ENCODE peak calls at places on chromosomes 11 and 22, in seven cellular contexts. One of them, this sample, is unnamed.

GRCh38 chr11:20013346-20014066 is 146.8 kb downstream of the DBX1 start:
- DNase-seq in lung: no peak
- DNase-seq in AG10803: no peak
- DNase-seq in fibroblast of the aortic adventitia: peak
- DNase-seq in AG04450: no peak
- DNase-seq in PC-9: peak
- DNase-seq in GM12865: no peak
- DNase-seq in this sample: no peak

GRCh38 chr11:62713343-62713742 is 5.9 kb downstream of the GNG3 start:
- DNase-seq in lung: peak
- DNase-seq in fibroblast of the aortic adventitia: no peak
- DNase-seq in PC-9: peak
- DNase-seq in AG04450: no peak
- DNase-seq in GM12865: no peak
- DNase-seq in AG10803: no peak
- DNase-seq in this sample: no peak

GRCh38 chr11:128521697-128522062 is 65.7 kb downstream of the ETS1 start:
- DNase-seq in AG04450: no peak
- DNase-seq in GM12865: peak
- DNase-seq in fibroblast of the aortic adventitia: peak
- DNase-seq in AG10803: no peak
- DNase-seq in PC-9: no peak
- DNase-seq in lung: peak
- DNase-seq in this sample: no peak

GRCh38 chr11:61028135-61028729 is 56.8 kb downstream of the CD6 start:
- DNase-seq in PC-9: no peak
- DNase-seq in fibroblast of the aortic adventitia: no peak
- DNase-seq in lung: no peak
- DNase-seq in GM12865: peak
- DNase-seq in AG10803: no peak
- DNase-seq in AG04450: no peak
- DNase-seq in this sample: no peak

GRCh38 chr11:23674866-23675265 is 814.6 kb upstream of the CCDC179 start:
- DNase-seq in AG10803: no peak
- DNase-seq in PC-9: no peak
- DNase-seq in GM12865: no peak
- DNase-seq in AG04450: no peak
- DNase-seq in fibroblast of the aortic adventitia: no peak
- DNase-seq in lung: no peak
- DNase-seq in this sample: no peak

GRCh38 chr11:46202149-46202548 is 75.3 kb upstream of the CREB3L1 start:
- DNase-seq in lung: no peak
- DNase-seq in fibroblast of the aortic adventitia: no peak
- DNase-seq in GM12865: no peak
- DNase-seq in AG10803: no peak
- DNase-seq in AG04450: no peak
- DNase-seq in PC-9: no peak
- DNase-seq in this sample: no peak

GRCh38 chr11:117438371-117439000 is 110.8 kb downstream of the CEP164 start:
- DNase-seq in fibroblast of the aortic adventitia: no peak
- DNase-seq in AG04450: no peak
- DNase-seq in lung: no peak
- DNase-seq in PC-9: no peak
- DNase-seq in GM12865: peak
- DNase-seq in AG10803: no peak
- DNase-seq in this sample: peak

GRCh38 chr22:23243006-23243573 is 62.8 kb downstream of the BCR start:
- DNase-seq in AG10803: no peak
- DNase-seq in GM12865: peak
- DNase-seq in AG04450: no peak
- DNase-seq in lung: no peak
- DNase-seq in PC-9: no peak
- DNase-seq in fibroblast of the aortic adventitia: no peak
- DNase-seq in this sample: no peak

GRCh38 chr11:100619484-100619883 is 67.6 kb upstream of the ARHGAP42 start:
- DNase-seq in AG04450: no peak
- DNase-seq in lung: no peak
- DNase-seq in PC-9: no peak
- DNase-seq in AG10803: peak
- DNase-seq in fibroblast of the aortic adventitia: peak
- DNase-seq in GM12865: no peak
- DNase-seq in this sample: no peak

GRCh38 chr22:41367039-41367679 is 14.6 kb upstream of the TEF start:
- DNase-seq in AG04450: peak
- DNase-seq in fibroblast of the aortic adventitia: peak
- DNase-seq in lung: peak
- DNase-seq in PC-9: peak
- DNase-seq in GM12865: no peak
- DNase-seq in AG10803: peak
- DNase-seq in this sample: peak
- TF ChIP-seq CTCF in AG04450: peak
- TF ChIP-seq CTCF in fibroblast of the aortic adventitia: peak
- TF ChIP-seq CTCF in lung: no peak
- TF ChIP-seq CTCF in PC-9: no peak
- TF ChIP-seq CTCF in GM12865: no peak
- TF ChIP-seq CTCF in AG10803: peak
- TF ChIP-seq CTCF in this sample: peak

GRCh38 chr11:789951-790350 is at the start of gene CEND1:
- DNase-seq in fibroblast of the aortic adventitia: peak
- DNase-seq in AG10803: peak
- DNase-seq in PC-9: no peak
- DNase-seq in AG04450: no peak
- DNase-seq in lung: no peak
- DNase-seq in GM12865: peak
- DNase-seq in this sample: no peak
- H3K4me3 ChIP-seq in fibroblast of the aortic adventitia: peak
- H3K4me3 ChIP-seq in AG10803: peak
- H3K4me3 ChIP-seq in PC-9: no peak
- H3K4me3 ChIP-seq in AG04450: peak
- H3K4me3 ChIP-seq in lung: no peak
- H3K4me3 ChIP-seq in GM12865: peak
- H3K4me3 ChIP-seq in this sample: no peak

DNA sequence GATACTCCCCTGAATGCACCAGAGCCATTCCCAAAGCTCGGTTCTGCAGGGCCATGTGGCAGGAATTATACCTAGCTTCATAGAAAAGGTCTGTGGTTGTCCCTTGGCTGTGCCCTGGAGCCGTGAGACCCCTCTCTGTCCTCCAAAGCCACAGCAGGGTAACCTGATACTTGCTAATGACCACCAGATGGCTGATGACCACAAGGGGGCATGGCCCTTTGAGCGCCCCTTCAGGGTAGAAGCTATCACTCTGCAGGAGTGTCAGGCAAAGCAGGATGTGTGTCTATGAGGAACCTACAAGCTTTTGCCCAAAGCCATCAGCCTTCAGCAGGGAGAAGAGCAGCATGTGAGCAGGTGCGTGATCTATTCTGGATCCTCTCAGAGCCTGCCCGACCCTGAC is 95.3 kb downstream of the NTM start:
- DNase-seq in lung: no peak
- DNase-seq in GM12865: no peak
- DNase-seq in AG10803: no peak
- DNase-seq in fibroblast of the aortic adventitia: no peak
- DNase-seq in AG04450: no peak
- DNase-seq in PC-9: no peak
- DNase-seq in this sample: no peak
- TF ChIP-seq CTCF in lung: no peak
- TF ChIP-seq CTCF in GM12865: no peak
- TF ChIP-seq CTCF in AG10803: no peak
- TF ChIP-seq CTCF in fibroblast of the aortic adventitia: no peak
- TF ChIP-seq CTCF in AG04450: no peak
- TF ChIP-seq CTCF in PC-9: no peak
- TF ChIP-seq CTCF in this sample: no peak

DNA sequence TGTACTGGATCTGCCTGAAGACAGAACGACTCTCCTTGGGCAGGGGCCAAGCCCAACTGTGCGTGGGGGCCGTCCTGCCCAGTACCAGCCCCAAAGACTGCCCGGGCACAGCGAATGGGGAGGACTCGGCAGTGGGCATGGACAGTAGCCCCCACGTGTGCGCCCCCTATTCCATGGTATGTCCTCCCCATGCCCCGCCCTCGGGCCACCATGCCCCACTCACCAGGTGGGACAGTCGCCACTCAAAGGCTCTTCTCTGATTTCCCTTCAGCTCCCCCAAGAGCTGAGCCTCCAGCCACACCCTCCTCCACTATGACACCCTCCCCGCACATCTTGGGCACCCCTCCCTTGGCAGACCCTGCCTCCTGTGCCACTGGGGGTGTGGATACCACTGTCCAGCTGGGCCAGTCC is 43.5 kb downstream of the GNB1L start:
- DNase-seq in fibroblast of the aortic adventitia: no peak
- DNase-seq in PC-9: no peak
- DNase-seq in AG10803: no peak
- DNase-seq in lung: no peak
- DNase-seq in AG04450: no peak
- DNase-seq in GM12865: no peak
- DNase-seq in this sample: no peak
- H3K4me3 ChIP-seq in fibroblast of the aortic adventitia: no peak
- H3K4me3 ChIP-seq in PC-9: no peak
- H3K4me3 ChIP-seq in AG10803: no peak
- H3K4me3 ChIP-seq in lung: no peak
- H3K4me3 ChIP-seq in AG04450: no peak
- H3K4me3 ChIP-seq in GM12865: no peak
- H3K4me3 ChIP-seq in this sample: no peak

DNA sequence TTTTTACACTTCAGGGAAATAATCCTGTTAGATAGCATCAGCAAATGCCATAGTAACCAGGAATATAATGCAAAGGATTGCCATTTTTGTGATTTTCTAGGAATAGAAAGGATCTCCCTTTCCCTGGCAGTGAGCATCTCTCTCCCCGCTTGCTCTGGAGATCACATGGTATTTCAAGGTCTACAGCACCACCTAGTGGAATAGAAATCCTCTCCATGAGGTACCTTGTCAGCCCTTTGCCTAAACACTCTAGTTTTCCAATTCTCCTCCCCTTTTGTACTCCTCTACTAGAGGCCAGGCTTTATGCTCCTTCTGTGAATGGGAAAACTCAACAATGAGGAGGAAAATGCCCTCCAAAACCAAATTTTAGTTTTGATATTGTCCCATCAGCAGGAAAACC is 78.4 kb downstream of the XRRA1 start:
- DNase-seq in fibroblast of the aortic adventitia: peak
- DNase-seq in GM12865: peak
- DNase-seq in AG10803: peak
- DNase-seq in AG04450: peak
- DNase-seq in PC-9: no peak
- DNase-seq in lung: no peak
- DNase-seq in this sample: no peak
- TF ChIP-seq CTCF in fibroblast of the aortic adventitia: peak
- TF ChIP-seq CTCF in GM12865: peak
- TF ChIP-seq CTCF in AG10803: peak
- TF ChIP-seq CTCF in AG04450: peak
- TF ChIP-seq CTCF in PC-9: peak
- TF ChIP-seq CTCF in lung: no peak
- TF ChIP-seq CTCF in this sample: peak

GRCh38 chr22:40648386-40648785 is 11.9 kb upstream of the MRTFA start:
- DNase-seq in PC-9: no peak
- DNase-seq in fibroblast of the aortic adventitia: no peak
- DNase-seq in GM12865: no peak
- DNase-seq in AG04450: no peak
- DNase-seq in AG10803: no peak
- DNase-seq in lung: no peak
- DNase-seq in this sample: no peak

GRCh38 chr22:40641269-40641668 is 4.8 kb upstream of the MRTFA start:
- DNase-seq in lung: no peak
- DNase-seq in AG04450: no peak
- DNase-seq in fibroblast of the aortic adventitia: no peak
- DNase-seq in GM12865: no peak
- DNase-seq in PC-9: no peak
- DNase-seq in AG10803: no peak
- DNase-seq in this sample: no peak

GRCh38 chr22:40642316-40642715 is 5.8 kb upstream of the MRTFA start:
- DNase-seq in GM12865: no peak
- DNase-seq in fibroblast of the aortic adventitia: no peak
- DNase-seq in lung: no peak
- DNase-seq in AG04450: no peak
- DNase-seq in AG10803: no peak
- DNase-seq in PC-9: no peak
- DNase-seq in this sample: no peak

GRCh38 chr22:40651057-40651456 is 14.5 kb upstream of the MRTFA start:
- DNase-seq in PC-9: no peak
- DNase-seq in AG04450: no peak
- DNase-seq in AG10803: no peak
- DNase-seq in GM12865: no peak
- DNase-seq in lung: no peak
- DNase-seq in fibroblast of the aortic adventitia: no peak
- DNase-seq in this sample: no peak

DNA sequence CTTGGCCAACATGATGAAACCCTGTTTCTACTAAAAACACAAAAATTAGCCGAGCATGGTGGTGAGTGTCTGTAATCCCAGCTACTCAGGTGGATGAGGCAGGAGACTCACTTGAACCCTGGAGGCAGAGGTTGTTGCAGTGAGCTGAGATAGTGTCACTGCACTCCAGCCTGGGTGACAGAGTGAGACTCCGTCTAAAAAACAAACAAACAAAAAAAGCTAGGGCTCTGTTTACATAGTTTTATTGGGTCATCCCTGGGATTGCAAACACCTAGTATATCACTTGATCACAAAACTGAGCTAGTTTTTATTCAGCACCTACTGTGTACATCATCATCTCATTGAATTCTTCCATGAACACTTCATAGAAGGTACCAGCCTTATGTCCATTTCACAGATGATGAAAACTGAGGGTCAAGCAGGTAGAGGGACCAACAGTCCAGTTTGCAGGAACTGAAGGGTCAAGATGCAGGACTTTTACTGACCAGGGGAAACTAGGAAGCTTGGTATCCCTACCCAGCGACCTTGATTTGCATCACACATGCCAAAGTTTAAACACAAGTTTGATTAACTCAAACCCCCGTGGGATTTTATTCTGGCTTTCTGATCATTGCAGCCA is 9.2 kb upstream of the MRTFA start:
- DNase-seq in AG10803: no peak
- DNase-seq in AG04450: no peak
- DNase-seq in PC-9: no peak
- DNase-seq in lung: no peak
- DNase-seq in GM12865: no peak
- DNase-seq in fibroblast of the aortic adventitia: no peak
- DNase-seq in this sample: no peak
- H3K4me3 ChIP-seq in AG10803: no peak
- H3K4me3 ChIP-seq in AG04450: no peak
- H3K4me3 ChIP-seq in PC-9: no peak
- H3K4me3 ChIP-seq in lung: no peak
- H3K4me3 ChIP-seq in GM12865: no peak
- H3K4me3 ChIP-seq in fibroblast of the aortic adventitia: no peak
- H3K4me3 ChIP-seq in this sample: no peak

GRCh38 chr22:36904260-36904659 is 9.2 kb upstream of the CSF2RB start:
- DNase-seq in PC-9: no peak
- DNase-seq in GM12865: no peak
- DNase-seq in AG04450: no peak
- DNase-seq in fibroblast of the aortic adventitia: no peak
- DNase-seq in lung: no peak
- DNase-seq in AG10803: no peak
- DNase-seq in this sample: no peak
- TF ChIP-seq CTCF in PC-9: peak
- TF ChIP-seq CTCF in GM12865: no peak
- TF ChIP-seq CTCF in AG04450: no peak
- TF ChIP-seq CTCF in fibroblast of the aortic adventitia: no peak
- TF ChIP-seq CTCF in lung: no peak
- TF ChIP-seq CTCF in AG10803: no peak
- TF ChIP-seq CTCF in this sample: no peak

DNA sequence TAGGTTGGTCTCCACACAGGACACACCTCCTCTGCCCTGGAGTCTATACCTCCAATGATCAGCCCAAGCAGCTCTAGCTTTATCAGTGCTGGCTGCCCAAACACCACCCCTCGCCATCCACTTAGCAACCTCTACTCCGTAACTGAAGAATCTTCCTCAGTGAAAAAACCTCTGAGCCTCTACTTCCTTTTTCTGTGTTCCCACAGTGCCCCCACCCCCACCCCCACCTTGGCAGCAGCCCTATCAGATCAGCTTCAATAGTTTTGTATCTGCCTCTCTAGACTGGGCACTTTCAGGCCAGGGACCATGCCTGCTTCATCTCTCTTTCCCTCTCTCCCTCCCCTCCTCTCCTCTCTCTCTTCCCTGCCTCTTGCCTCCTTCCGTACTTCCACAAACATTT is 33.5 kb downstream of the SERPINH1 start:
- DNase-seq in lung: no peak
- DNase-seq in GM12865: no peak
- DNase-seq in PC-9: no peak
- DNase-seq in AG10803: no peak
- DNase-seq in fibroblast of the aortic adventitia: no peak
- DNase-seq in AG04450: no peak
- DNase-seq in this sample: no peak
- H3K4me3 ChIP-seq in lung: no peak
- H3K4me3 ChIP-seq in GM12865: no peak
- H3K4me3 ChIP-seq in PC-9: no peak
- H3K4me3 ChIP-seq in AG10803: no peak
- H3K4me3 ChIP-seq in fibroblast of the aortic adventitia: no peak
- H3K4me3 ChIP-seq in AG04450: no peak
- H3K4me3 ChIP-seq in this sample: no peak

This sample was measured in kidney epithelial cell.